ENCODE peak calls at places on chromosomes 5 and 9, in six cellular contexts. Z is sigmoid colon; M is A549; A is kidney; X is thoracic aorta; J is CD8-positive, alpha-beta T cell. D is an unnamed sample. For H3K4me1, the result is how much of the 10 kb centered on the place peaks cover.

GRCh38 chr5:137834498-137834897 is 33.2 kb upstream of the MYOT start:
- DNase-seq in Z (no peak), M (no peak), A (no peak), X (no peak), J (no peak), D (no peak)

GRCh38 chr9:99594056-99594780 is 227.5 kb upstream of the NR4A3 start:
- DNase-seq in Z (no peak), M (no peak), A (no peak), X (no peak), J (no peak), D (no peak)

GRCh38 chr9:136044971-136045594 is 50.0 kb downstream of the NACC2 start:
- DNase-seq in Z (peak), M (no peak), A (peak), X (no peak), J (no peak), D (no peak)

GRCh38 chr5:106121972-106122605 is 1548.6 kb downstream of the EFNA5 start:
- DNase-seq in Z (no peak), M (peak), A (no peak), X (no peak), J (no peak), D (peak)

GRCh38 chr9:113599647-113600476 is 136.3 kb downstream of the RGS3 start:
- DNase-seq in Z (no peak), M (no peak), A (peak), X (no peak), J (no peak), D (no peak)

GRCh38 chr5:58717303-58718012 is 134.6 kb downstream of the RAB3C start:
- DNase-seq in Z (no peak), M (no peak), A (no peak), X (no peak), J (no peak), D (no peak)

GRCh38 chr5:107979272-107979671 is 308.5 kb upstream of the EFNA5 start:
- DNase-seq in Z (no peak), M (no peak), A (no peak), X (no peak), J (no peak), D (no peak)

GRCh38 chr5:151825445-151825844 is 53.7 kb downstream of the G3BP1 start:
- DNase-seq in Z (peak), M (peak), A (no peak), X (no peak), J (peak), D (no peak)

GRCh38 chr9:69554945-69555344 is 117.2 kb downstream of the APBA1 start:
- DNase-seq in Z (no peak), M (no peak), A (no peak), X (no peak), J (no peak), D (no peak)

GRCh38 chr5:109825450-109825849 is 135.7 kb downstream of the MAN2A1 start:
- DNase-seq in Z (no peak), M (no peak), A (no peak), X (no peak), J (no peak), D (no peak)

GRCh38 chr9:70480405-70480980 is 66.0 kb upstream of the KLF9 start:
- DNase-seq in Z (peak), M (no peak), A (peak), X (peak), J (no peak), D (peak)

GRCh38 chr9:15505927-15506326 is 4.8 kb downstream of the PSIP1 start:
- DNase-seq in Z (no peak), M (no peak), A (no peak), X (no peak), J (peak), D (no peak)

GRCh38 chr5:927172-928015 is 34.7 kb downstream of the TRIP13 start:
- DNase-seq in Z (peak), M (no peak), A (no peak), X (no peak), J (no peak), D (no peak)

GRCh38 chr5:72427488-72428437 is 79.4 kb downstream of the ZNF366 start:
- DNase-seq in Z (no peak), M (no peak), A (no peak), X (no peak), J (no peak), D (no peak)

GRCh38 chr5:55857247-55857640 is 6.1 kb downstream of the IL31RA start:
- DNase-seq in Z (no peak), M (no peak), A (no peak), X (no peak), J (no peak), D (no peak)

GRCh38 chr5:180118391-180118791 is 46.8 kb upstream of the RNF130 start:
- DNase-seq in Z (no peak), M (no peak), A (peak), X (no peak), J (peak), D (no peak)

DNA sequence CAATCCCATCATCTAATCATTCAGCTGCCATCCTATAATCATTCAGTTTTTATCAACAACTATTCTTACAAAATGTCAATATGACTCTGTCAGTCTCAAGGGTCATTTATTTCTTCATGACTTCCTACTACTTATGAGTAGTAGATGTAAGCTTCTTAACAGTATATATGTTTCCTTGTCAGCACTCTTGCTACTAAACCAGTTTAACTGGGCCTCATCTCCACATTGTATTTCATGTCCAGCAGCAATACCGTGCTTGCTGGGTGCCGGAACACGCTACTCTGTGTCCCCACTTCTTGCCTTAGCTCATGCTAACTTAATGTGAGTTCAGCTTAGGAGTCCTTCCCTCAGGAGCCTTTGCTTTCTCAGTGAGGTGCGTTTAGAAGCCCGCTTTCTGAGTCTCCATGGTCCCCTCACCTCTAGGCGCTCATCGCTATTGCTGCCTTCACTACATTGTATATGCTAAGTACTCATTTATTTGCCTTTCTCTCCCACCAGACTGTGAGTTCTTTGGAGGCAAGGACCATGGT is 32.9 kb downstream of the ELL2 start:
- DNase-seq in Z (no peak), M (no peak), A (no peak), X (no peak), J (no peak), D (no peak)
- H3K4me1 ChIP-seq in Z (under half), M (under half), A (under half), X (half or more), J (under half), D (under half)

GRCh38 chr5:95728494-95729114 is 2.5 kb upstream of the RHOBTB3 start:
- DNase-seq in Z (no peak), M (no peak), A (no peak), X (no peak), J (no peak), D (no peak)

GRCh38 chr5:95726811-95727763 is 4.0 kb upstream of the RHOBTB3 start:
- DNase-seq in Z (no peak), M (no peak), A (no peak), X (no peak), J (no peak), D (no peak)

GRCh38 chr5:95729115-95730010 is 1.8 kb upstream of the RHOBTB3 start:
- DNase-seq in Z (no peak), M (no peak), A (no peak), X (no peak), J (no peak), D (no peak)

GRCh38 chr5:95725937-95726810 is 5.0 kb upstream of the RHOBTB3 start:
- DNase-seq in Z (no peak), M (no peak), A (no peak), X (no peak), J (no peak), D (no peak)

GRCh38 chr5:95727764-95728191 is 3.4 kb upstream of the RHOBTB3 start:
- DNase-seq in Z (no peak), M (no peak), A (no peak), X (no peak), J (no peak), D (no peak)
- H3K4me3 ChIP-seq in Z (no peak), M (no peak), A (no peak), X (no peak), J (no peak), D (no peak)

DNA sequence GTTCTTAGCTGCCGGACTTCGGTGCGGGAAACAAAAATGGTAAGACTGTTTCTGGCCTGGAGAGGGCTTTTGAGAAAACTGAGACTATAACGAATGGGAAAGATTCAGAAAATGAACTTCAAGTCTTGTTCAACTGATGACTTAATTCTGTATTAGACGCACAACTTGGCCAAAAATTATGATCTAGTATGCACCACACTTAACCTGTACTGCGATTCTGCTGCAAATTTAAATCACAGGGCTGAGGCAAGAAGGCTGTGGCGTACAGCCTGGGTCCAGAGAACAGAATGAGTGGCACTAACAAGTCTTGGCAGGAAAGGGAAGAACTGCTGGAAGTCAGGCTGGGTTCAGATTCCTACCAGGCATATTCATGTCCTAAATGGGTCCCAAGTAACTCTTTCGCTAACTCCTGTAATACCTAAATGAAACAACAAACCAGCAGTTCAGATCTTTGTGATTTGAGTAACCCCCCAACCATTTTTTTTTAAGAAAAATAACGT is 781 bp upstream of the COL23A1 start:
- DNase-seq in Z (no peak), M (no peak), A (no peak), X (no peak), J (no peak), D (no peak)
- H3K27ac ChIP-seq in Z (peak), M (no peak), A (no peak), X (peak), J (no peak), D (no peak)

DNA sequence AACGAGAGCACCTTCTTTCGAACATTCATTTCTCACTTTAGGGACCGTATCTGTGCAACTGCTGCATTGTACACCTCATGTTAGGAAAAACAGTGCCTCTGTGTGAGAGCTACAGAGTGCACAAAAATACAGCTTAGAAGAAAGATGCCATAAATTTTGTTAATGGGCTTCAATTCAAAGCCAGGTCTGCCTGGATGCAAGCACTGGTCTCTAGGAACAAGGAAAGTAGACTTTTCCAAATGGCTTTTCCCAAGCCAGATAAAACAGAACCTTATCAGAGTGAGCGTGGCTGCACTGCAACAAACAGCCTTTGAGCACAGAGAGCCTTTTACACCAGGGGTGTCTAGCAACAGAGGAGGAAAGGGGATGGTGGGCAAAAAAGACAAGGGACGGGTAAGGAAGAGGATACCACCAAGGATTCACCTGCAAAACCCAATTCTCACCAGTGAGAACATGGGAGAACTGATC is 19.2 kb downstream of the GOLM1 start:
- DNase-seq in Z (no peak), M (no peak), A (no peak), X (no peak), J (no peak), D (no peak)
- H3K4me1 ChIP-seq in Z (half or more), M (under half), A (under half), X (under half), J (under half), D (under half)

GRCh38 chr5:74275204-74275992 is 365.1 kb downstream of the ENC1 start:
- DNase-seq in Z (no peak), M (no peak), A (no peak), X (no peak), J (no peak), D (no peak)
- H3K4me3 ChIP-seq in Z (no peak), M (no peak), A (no peak), X (no peak), J (no peak), D (no peak)

GRCh38 chr5:95954716-95955115 is 6.9 kb downstream of the ELL2 start:
- DNase-seq in Z (no peak), M (no peak), A (no peak), X (no peak), J (no peak), D (no peak)
- H3K27ac ChIP-seq in Z (no peak), M (no peak), A (no peak), X (no peak), J (no peak), D (no peak)

DNA sequence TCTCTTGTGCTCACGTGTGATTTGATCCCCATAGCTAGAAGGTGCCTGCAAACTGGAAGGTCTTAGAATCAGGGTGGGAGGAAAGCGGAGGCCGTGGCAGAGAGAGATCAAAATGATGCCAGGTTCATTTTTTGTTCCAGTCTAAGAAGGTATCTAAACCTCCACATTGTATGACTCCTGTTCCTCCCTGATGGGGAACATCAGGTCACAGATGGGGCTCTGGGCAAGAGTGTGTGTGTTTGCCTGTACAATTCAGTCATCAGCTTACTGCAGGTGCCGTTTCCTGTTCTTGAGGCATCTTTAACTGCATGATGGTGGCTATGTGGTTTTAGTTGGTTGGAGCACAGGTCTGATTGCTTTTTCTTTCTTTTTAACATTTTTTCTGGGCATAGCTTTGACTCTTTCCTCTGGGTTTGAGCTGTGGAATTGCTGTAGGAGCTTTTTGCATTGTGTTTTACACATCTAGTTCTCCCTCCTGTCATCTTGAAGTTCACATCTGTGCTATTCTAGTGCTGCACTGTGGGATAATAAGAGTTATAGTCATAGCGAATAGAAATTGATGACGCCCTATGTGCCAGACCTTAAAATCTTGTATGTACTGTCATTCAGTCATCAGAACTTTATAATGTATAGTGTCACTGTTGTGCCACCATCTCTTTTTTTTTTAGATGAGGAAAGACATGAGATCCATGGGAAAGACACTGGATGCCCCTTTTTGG is 30.8 kb downstream of the ARHGAP26 start:
- DNase-seq in Z (no peak), M (no peak), A (no peak), X (no peak), J (peak), D (no peak)
- H3K4me1 ChIP-seq in Z (under half), M (half or more), A (under half), X (under half), J (half or more), D (under half)

D was measured in right cardiac atrium.